ENCODE peak calls at places on chromosome 13, in four cellular contexts. Q is left ventricle myocardium superior, F is left ventricle myocardium inferior, J is astrocyte of the spinal cord. Z is an unnamed sample.

GRCh38 chr13:101838305-101838835 is 385.9 kb downstream of the ITGBL1 start:
- DNase-seq in Q (no peak), F (no peak), J (peak), Z (no peak)

GRCh38 chr13:41751277-41751676 is 209.6 kb downstream of the VWA8 start:
- DNase-seq in Q (peak), J (peak), F (peak), Z (peak)

GRCh38 chr13:105773887-105774538 is 761.4 kb downstream of the EFNB2 start:
- DNase-seq in F (no peak), J (peak), Q (no peak), Z (no peak)

GRCh38 chr13:87274209-87274819 is 396.9 kb upstream of the SLITRK5 start:
- DNase-seq in J (peak), F (no peak), Q (no peak), Z (peak)

GRCh38 chr13:36377822-36378480 is 31.8 kb upstream of the SPART start:
- DNase-seq in J (peak), Q (no peak), F (no peak), Z (no peak)

GRCh38 chr13:97477824-97478223 is 43.9 kb downstream of the RAP2A start:
- DNase-seq in Q (no peak), J (no peak), F (no peak), Z (no peak)

GRCh38 chr13:97810152-97810551 is 143.3 kb upstream of the IPO5 start:
- DNase-seq in J (peak), F (no peak), Q (no peak), Z (no peak)

GRCh38 chr13:104315606-104316005 is 1249.4 kb upstream of the SLC10A2 start:
- DNase-seq in Q (no peak), F (no peak), J (peak), Z (no peak)

GRCh38 chr13:101875717-101876393 is 423.4 kb downstream of the ITGBL1 start:
- DNase-seq in J (peak), F (no peak), Q (no peak), Z (no peak)

GRCh38 chr13:47310376-47310775 is 413.5 kb upstream of the HTR2A start:
- DNase-seq in Q (no peak), F (no peak), J (no peak), Z (no peak)

GRCh38 chr13:91355826-91356710 is 8.6 kb downstream of the MIR17HG start:
- DNase-seq in Q (no peak), J (no peak), F (no peak), Z (no peak)

GRCh38 chr13:74325106-74325505 is 190.9 kb upstream of the KLF12 start:
- DNase-seq in F (no peak), J (peak), Q (no peak), Z (peak)

GRCh38 chr13:44174769-44175425 is 198.7 kb upstream of the SERP2 start:
- DNase-seq in J (peak), F (no peak), Q (no peak), Z (peak)

GRCh38 chr13:23578411-23579071 is 8.3 kb downstream of the TNFRSF19 start:
- DNase-seq in J (peak), Q (peak), F (peak), Z (peak)

GRCh38 chr13:30340367-30341184 is 33.2 kb upstream of the KATNAL1 start:
- DNase-seq in F (peak), J (peak), Q (peak), Z (peak)

GRCh38 chr13:79312456-79312855 is 93.6 kb downstream of the RBM26 start:
- DNase-seq in Q (no peak), J (no peak), F (no peak), Z (no peak)

GRCh38 chr13:113022391-113023216 is 53.6 kb downstream of the MCF2L start:
- DNase-seq in Q (no peak), J (no peak), F (no peak), Z (no peak)

GRCh38 chr13:62846302-62846701 is 1430.7 kb upstream of the PCDH20 start:
- DNase-seq in J (peak), F (no peak), Q (no peak), Z (no peak)

GRCh38 chr13:65260938-65261880 is 1968.9 kb downstream of the PCDH9 start:
- DNase-seq in Q (no peak), F (no peak), J (peak), Z (no peak)